ENCODE peak calls at places on chromosome 20, in six cellular contexts. One of them, this sample, is unnamed.

GRCh38 chr20:53346266-53346665 is 247.4 kb downstream of the ZNF217 start:
- DNase-seq in fibroblast of lung: peak; percentile 66
- DNase-seq in cardiac fibroblast: no peak
- DNase-seq in HCT116: no peak
- DNase-seq in lung: no peak
- DNase-seq in body of pancreas: no peak
- DNase-seq in this sample: no peak

GRCh38 chr20:44014807-44015732 is 100.4 kb downstream of the TOX2 start:
- DNase-seq in fibroblast of lung: no peak
- DNase-seq in cardiac fibroblast: peak; percentile 55
- DNase-seq in HCT116: no peak
- DNase-seq in lung: no peak
- DNase-seq in body of pancreas: no peak
- DNase-seq in this sample: no peak

GRCh38 chr20:16423311-16424212 is 149.7 kb downstream of the KIF16B start:
- DNase-seq in fibroblast of lung: no peak
- DNase-seq in cardiac fibroblast: no peak
- DNase-seq in HCT116: no peak
- DNase-seq in lung: no peak
- DNase-seq in body of pancreas: peak; percentile 23
- DNase-seq in this sample: no peak

GRCh38 chr20:19256085-19256484 is 43.6 kb downstream of the SLC24A3 start:
- DNase-seq in fibroblast of lung: no peak
- DNase-seq in cardiac fibroblast: no peak
- DNase-seq in HCT116: no peak
- DNase-seq in lung: no peak
- DNase-seq in body of pancreas: no peak
- DNase-seq in this sample: peak; percentile 11

GRCh38 chr20:62647521-62648317 is 5.4 kb downstream of the SLCO4A1 start:
- DNase-seq in fibroblast of lung: no peak
- DNase-seq in cardiac fibroblast: no peak
- DNase-seq in HCT116: no peak
- DNase-seq in lung: no peak
- DNase-seq in body of pancreas: no peak
- DNase-seq in this sample: no peak

GRCh38 chr20:64003970-64004725 is 23.2 kb downstream of the PRPF6 start:
- DNase-seq in fibroblast of lung: peak; percentile 39
- DNase-seq in cardiac fibroblast: no peak
- DNase-seq in HCT116: no peak
- DNase-seq in lung: no peak
- DNase-seq in body of pancreas: no peak
- DNase-seq in this sample: no peak

GRCh38 chr20:54573838-54574237 is 98.4 kb downstream of the DOK5 start:
- DNase-seq in fibroblast of lung: no peak
- DNase-seq in cardiac fibroblast: peak; percentile 58
- DNase-seq in HCT116: no peak
- DNase-seq in lung: no peak
- DNase-seq in body of pancreas: no peak
- DNase-seq in this sample: no peak

GRCh38 chr20:47661714-47662113 is 123.6 kb downstream of the SULF2 start:
- DNase-seq in fibroblast of lung: no peak
- DNase-seq in cardiac fibroblast: no peak
- DNase-seq in HCT116: no peak
- DNase-seq in lung: no peak
- DNase-seq in body of pancreas: no peak
- DNase-seq in this sample: no peak

GRCh38 chr20:9838035-9838377 is 870 bp downstream of the PAK5 start:
- DNase-seq in fibroblast of lung: no peak
- DNase-seq in cardiac fibroblast: no peak
- DNase-seq in HCT116: no peak
- DNase-seq in lung: no peak
- DNase-seq in body of pancreas: no peak
- DNase-seq in this sample: peak; percentile 11

GRCh38 chr20:34709836-34710567 is 5.9 kb downstream of the TP53INP2 start:
- DNase-seq in fibroblast of lung: peak; percentile 66
- DNase-seq in cardiac fibroblast: peak; percentile 73
- DNase-seq in HCT116: peak; percentile 42
- DNase-seq in lung: peak; percentile 52
- DNase-seq in body of pancreas: peak; percentile 79
- DNase-seq in this sample: no peak

GRCh38 chr20:14710941-14711340 is 373.5 kb upstream of the FLRT3 start:
- DNase-seq in fibroblast of lung: no peak
- DNase-seq in cardiac fibroblast: no peak
- DNase-seq in HCT116: no peak
- DNase-seq in lung: no peak
- DNase-seq in body of pancreas: no peak
- DNase-seq in this sample: peak; percentile 65

GRCh38 chr20:9015984-9016324 is 52.9 kb upstream of the PLCB4 start:
- DNase-seq in fibroblast of lung: peak; percentile 71
- DNase-seq in cardiac fibroblast: peak; percentile 35
- DNase-seq in HCT116: no peak
- DNase-seq in lung: no peak
- DNase-seq in body of pancreas: no peak
- DNase-seq in this sample: no peak

GRCh38 chr20:25139061-25139705 is 56.3 kb upstream of the ENTPD6 start:
- DNase-seq in fibroblast of lung: no peak
- DNase-seq in cardiac fibroblast: no peak
- DNase-seq in HCT116: peak; percentile 32
- DNase-seq in lung: no peak
- DNase-seq in body of pancreas: no peak
- DNase-seq in this sample: no peak

GRCh38 chr20:46361386-46361785 is 45.0 kb downstream of the ELMO2 start:
- DNase-seq in fibroblast of lung: no peak
- DNase-seq in cardiac fibroblast: no peak
- DNase-seq in HCT116: no peak
- DNase-seq in lung: no peak
- DNase-seq in body of pancreas: no peak
- DNase-seq in this sample: no peak

GRCh38 chr20:47353697-47354387 is 2.7 kb downstream of the ZMYND8 start:
- DNase-seq in fibroblast of lung: peak; percentile 63
- DNase-seq in cardiac fibroblast: peak; percentile 85
- DNase-seq in HCT116: no peak
- DNase-seq in lung: no peak
- DNase-seq in body of pancreas: no peak
- DNase-seq in this sample: no peak

GRCh38 chr20:3890410-3890751 is 1.2 kb downstream of the PANK2 start:
- DNase-seq in fibroblast of lung: peak; percentile 43
- DNase-seq in cardiac fibroblast: no peak
- DNase-seq in HCT116: no peak
- DNase-seq in lung: no peak
- DNase-seq in body of pancreas: no peak
- DNase-seq in this sample: peak; percentile 40

GRCh38 chr20:50689864-50690263 is 1.5 kb downstream of the RIPOR3 start:
- DNase-seq in fibroblast of lung: no peak
- DNase-seq in cardiac fibroblast: peak; percentile 84
- DNase-seq in HCT116: no peak
- DNase-seq in lung: no peak
- DNase-seq in body of pancreas: peak; percentile 64
- DNase-seq in this sample: no peak

GRCh38 chr20:52104546-52105044 is 87.0 kb downstream of the ZFP64 start:
- DNase-seq in fibroblast of lung: peak; percentile 47
- DNase-seq in cardiac fibroblast: peak; percentile 12
- DNase-seq in HCT116: no peak
- DNase-seq in lung: no peak
- DNase-seq in body of pancreas: no peak
- DNase-seq in this sample: no peak

GRCh38 chr20:12067686-12068085 is 150.0 kb downstream of the BTBD3 start:
- DNase-seq in fibroblast of lung: no peak
- DNase-seq in cardiac fibroblast: no peak
- DNase-seq in HCT116: no peak
- DNase-seq in lung: no peak
- DNase-seq in body of pancreas: no peak
- DNase-seq in this sample: no peak

GRCh38 chr20:49165611-49166010 is 22.5 kb downstream of the STAU1 start:
- DNase-seq in fibroblast of lung: no peak
- DNase-seq in cardiac fibroblast: no peak
- DNase-seq in HCT116: no peak
- DNase-seq in lung: no peak
- DNase-seq in body of pancreas: no peak
- DNase-seq in this sample: no peak

GRCh38 chr20:8375898-8376297 is 243.8 kb downstream of the PLCB1 start:
- DNase-seq in fibroblast of lung: peak; percentile 57
- DNase-seq in cardiac fibroblast: peak; percentile 23
- DNase-seq in HCT116: no peak
- DNase-seq in lung: no peak
- DNase-seq in body of pancreas: no peak
- DNase-seq in this sample: no peak

GRCh38 chr20:36017034-36017951 is 48.9 kb downstream of the CNBD2 start:
- DNase-seq in fibroblast of lung: peak; percentile 72
- DNase-seq in cardiac fibroblast: peak; percentile 87
- DNase-seq in HCT116: no peak
- DNase-seq in lung: peak; percentile 82
- DNase-seq in body of pancreas: peak; percentile 56
- DNase-seq in this sample: no peak

GRCh38 chr20:19598117-19598516 is 159.9 kb upstream of the RIN2 start:
- DNase-seq in fibroblast of lung: no peak
- DNase-seq in cardiac fibroblast: no peak
- DNase-seq in HCT116: no peak
- DNase-seq in lung: no peak
- DNase-seq in body of pancreas: no peak
- DNase-seq in this sample: no peak

GRCh38 chr20:49583669-49584417 is 15.9 kb upstream of the PTGIS start:
- DNase-seq in fibroblast of lung: peak; percentile 99
- DNase-seq in cardiac fibroblast: peak; percentile 95
- DNase-seq in HCT116: no peak
- DNase-seq in lung: peak; percentile 58
- DNase-seq in body of pancreas: peak; percentile 64
- DNase-seq in this sample: peak; percentile 8

GRCh38 chr20:62834967-62835730 is 18.3 kb downstream of the COL9A3 start:
- DNase-seq in fibroblast of lung: no peak
- DNase-seq in cardiac fibroblast: no peak
- DNase-seq in HCT116: no peak
- DNase-seq in lung: no peak
- DNase-seq in body of pancreas: no peak
- DNase-seq in this sample: no peak

GRCh38 chr20:61896058-61896961 is 169.4 kb downstream of the TAF4 start:
- DNase-seq in fibroblast of lung: peak; percentile 24
- DNase-seq in cardiac fibroblast: peak; percentile 43
- DNase-seq in HCT116: peak; percentile 12
- DNase-seq in lung: no peak
- DNase-seq in body of pancreas: peak; percentile 40
- DNase-seq in this sample: peak; percentile 20

GRCh38 chr20:64065062-64065972 is 2.3 kb downstream of the TCEA2 start:
- DNase-seq in fibroblast of lung: no peak
- DNase-seq in cardiac fibroblast: no peak
- DNase-seq in HCT116: no peak
- DNase-seq in lung: no peak
- DNase-seq in body of pancreas: no peak
- DNase-seq in this sample: no peak

GRCh38 chr20:2385496-2385895 is 4.8 kb downstream of the TGM6 start:
- DNase-seq in fibroblast of lung: peak; percentile 18
- DNase-seq in cardiac fibroblast: no peak
- DNase-seq in HCT116: no peak
- DNase-seq in lung: no peak
- DNase-seq in body of pancreas: no peak
- DNase-seq in this sample: no peak

GRCh38 chr20:2387580-2387979 is 6.9 kb downstream of the TGM6 start:
- DNase-seq in fibroblast of lung: no peak
- DNase-seq in cardiac fibroblast: no peak
- DNase-seq in HCT116: no peak
- DNase-seq in lung: no peak
- DNase-seq in body of pancreas: no peak
- DNase-seq in this sample: no peak

GRCh38 chr20:2386516-2387179 is 5.9 kb downstream of the TGM6 start:
- DNase-seq in fibroblast of lung: peak; percentile 87
- DNase-seq in cardiac fibroblast: peak; percentile 3
- DNase-seq in HCT116: no peak
- DNase-seq in lung: no peak
- DNase-seq in body of pancreas: no peak
- DNase-seq in this sample: peak; percentile 93

GRCh38 chr20:2385026-2385425 is 4.3 kb downstream of the TGM6 start:
- DNase-seq in fibroblast of lung: peak; percentile 52
- DNase-seq in cardiac fibroblast: no peak
- DNase-seq in HCT116: no peak
- DNase-seq in lung: no peak
- DNase-seq in body of pancreas: no peak
- DNase-seq in this sample: no peak

DNA sequence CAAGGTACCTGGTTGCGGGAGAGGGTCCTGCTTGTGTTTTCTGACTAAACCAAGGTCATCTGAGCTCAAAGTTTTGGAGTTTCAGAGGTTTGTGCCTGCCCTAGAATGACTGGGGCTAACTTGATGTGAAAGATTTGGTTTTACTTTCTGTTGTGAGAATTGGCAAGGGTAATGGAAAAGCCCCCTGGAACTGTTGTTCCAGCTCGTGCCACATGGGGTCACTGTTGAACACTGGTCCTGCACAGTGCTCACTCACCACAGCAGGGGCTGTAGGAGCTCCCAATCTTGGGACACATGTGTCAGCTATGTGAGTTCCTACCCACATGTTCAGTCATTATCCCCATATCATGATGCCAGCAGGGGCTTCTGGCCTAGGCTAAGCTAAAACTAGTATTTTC is 6.5 kb downstream of the TGM6 start:
- DNase-seq in fibroblast of lung: peak; percentile 43
- DNase-seq in cardiac fibroblast: no peak
- DNase-seq in HCT116: peak; percentile 39
- DNase-seq in lung: no peak
- DNase-seq in body of pancreas: no peak
- DNase-seq in this sample: no peak
- TF ChIP-seq CTCF in fibroblast of lung: peak; percentile 55
- TF ChIP-seq CTCF in cardiac fibroblast: peak; percentile 44
- TF ChIP-seq CTCF in HCT116: peak; percentile 81
- TF ChIP-seq CTCF in lung: no peak
- TF ChIP-seq CTCF in body of pancreas: no peak
- TF ChIP-seq CTCF in this sample: peak; percentile 76

DNA sequence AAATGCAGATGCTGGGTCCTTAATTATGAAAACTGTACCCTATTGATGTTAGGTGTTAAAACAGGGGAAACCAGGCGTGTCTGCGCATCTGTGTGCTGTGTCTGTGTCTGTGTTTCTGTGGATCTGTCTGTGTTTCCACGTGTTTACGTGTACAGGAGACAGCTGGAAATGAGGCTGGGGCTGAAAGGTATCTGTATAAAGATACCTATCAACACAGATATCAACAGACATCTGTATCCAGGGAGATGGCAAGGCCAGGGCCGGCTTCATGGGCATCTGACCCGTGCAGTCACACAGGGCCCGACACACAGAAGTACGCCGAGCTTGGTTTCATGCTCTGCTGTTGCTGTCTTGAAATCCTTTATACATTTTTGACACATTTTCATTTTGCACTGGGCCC is 48.6 kb downstream of the BMP7 start:
- DNase-seq in fibroblast of lung: no peak
- DNase-seq in cardiac fibroblast: no peak
- DNase-seq in HCT116: no peak
- DNase-seq in lung: no peak
- DNase-seq in body of pancreas: no peak
- DNase-seq in this sample: no peak
- H3K4me3 ChIP-seq in fibroblast of lung: no peak overlapping the region
- H3K4me3 ChIP-seq in cardiac fibroblast: no peak overlapping the region
- H3K4me3 ChIP-seq in HCT116: no peak overlapping the region
- H3K4me3 ChIP-seq in lung: no peak overlapping the region
- H3K4me3 ChIP-seq in body of pancreas: no peak overlapping the region
- H3K4me3 ChIP-seq in this sample: no peak overlapping the region

GRCh38 chr20:37342231-37343177 is 3.4 kb upstream of the SRC start:
- DNase-seq in fibroblast of lung: no peak
- DNase-seq in cardiac fibroblast: no peak
- DNase-seq in HCT116: no peak
- DNase-seq in lung: no peak
- DNase-seq in body of pancreas: no peak
- DNase-seq in this sample: no peak
- TF ChIP-seq CTCF in fibroblast of lung: no peak
- TF ChIP-seq CTCF in cardiac fibroblast: no peak
- TF ChIP-seq CTCF in HCT116: peak; percentile 27
- TF ChIP-seq CTCF in lung: no peak
- TF ChIP-seq CTCF in body of pancreas: no peak
- TF ChIP-seq CTCF in this sample: no peak

GRCh38 chr20:60572991-60573390 is 614.8 kb downstream of the CDH26 start:
- DNase-seq in fibroblast of lung: no peak
- DNase-seq in cardiac fibroblast: no peak
- DNase-seq in HCT116: no peak
- DNase-seq in lung: no peak
- DNase-seq in body of pancreas: no peak
- DNase-seq in this sample: no peak
- H3K4me3 ChIP-seq in fibroblast of lung: no peak overlapping the region
- H3K4me3 ChIP-seq in cardiac fibroblast: no peak overlapping the region
- H3K4me3 ChIP-seq in HCT116: no peak overlapping the region
- H3K4me3 ChIP-seq in lung: no peak overlapping the region
- H3K4me3 ChIP-seq in body of pancreas: no peak overlapping the region
- H3K4me3 ChIP-seq in this sample: no peak overlapping the region